ENCODE peak calls at places on chromosomes 13 and 19, in five cellular contexts. Q is A549, S is SK-N-SH, X is GM12878, N is K562. B is an unnamed sample.

GRCh38 chr13:95035311-95036109 is 265.7 kb downstream of the ABCC4 start:
- DNase-seq in Q (no peak), S (no peak), X (no peak), N (no peak), B (no peak)

GRCh38 chr13:75803982-75804381 is 167.9 kb downstream of the LMO7 start:
- DNase-seq in Q (no peak), S (no peak), X (no peak), N (no peak), B (no peak)

GRCh38 chr13:41428155-41428554 is 29.2 kb upstream of the RGCC start:
- DNase-seq in Q (no peak), S (peak), X (no peak), N (no peak), B (no peak)

GRCh38 chr13:112967666-112968379 is 1.2 kb upstream of the MCF2L start:
- DNase-seq in Q (no peak), S (no peak), X (no peak), N (no peak), B (no peak)

GRCh38 chr19:38293281-38293680 is 10.8 kb upstream of the C19orf33 start:
- DNase-seq in Q (no peak), S (no peak), X (no peak), N (no peak), B (no peak)

GRCh38 chr13:31675521-31675953 is 63.8 kb upstream of the RXFP2 start:
- DNase-seq in Q (no peak), S (peak), X (no peak), N (no peak), B (no peak)

GRCh38 chr19:2603320-2603719 is 99.2 kb downstream of the GNG7 start:
- DNase-seq in Q (no peak), S (no peak), X (no peak), N (no peak), B (no peak)

GRCh38 chr19:40410030-40410389 is 3.2 kb downstream of the PRX start:
- DNase-seq in Q (no peak), S (no peak), X (no peak), N (no peak), B (no peak)

GRCh38 chr13:39951301-39951700 is 295.8 kb downstream of the COG6 start:
- DNase-seq in Q (no peak), S (no peak), X (no peak), N (no peak), B (no peak)

GRCh38 chr13:98438246-98439135 is 138.4 kb downstream of the STK24 start:
- DNase-seq in Q (no peak), S (no peak), X (no peak), N (no peak), B (no peak)

GRCh38 chr19:7540761-7541480 is 5.4 kb downstream of the PNPLA6 start:
- DNase-seq in Q (peak), S (peak), X (no peak), N (peak), B (peak)

GRCh38 chr13:64239372-64239771 is 2823.7 kb upstream of the PCDH20 start:
- DNase-seq in Q (no peak), S (no peak), X (no peak), N (no peak), B (peak)

GRCh38 chr19:843836-844299 is 3.1 kb downstream of the PRTN3 start:
- DNase-seq in Q (no peak), S (no peak), X (no peak), N (no peak), B (no peak)

GRCh38 chr19:40059624-40060023 is 3.6 kb upstream of the ZNF780B start:
- DNase-seq in Q (no peak), S (no peak), X (no peak), N (no peak), B (no peak)

GRCh38 chr19:1324792-1325567 is 39.3 kb downstream of the EFNA2 start:
- DNase-seq in Q (peak), S (peak), X (no peak), N (peak), B (peak)

GRCh38 chr19:48635966-48636858 is 967 bp downstream of the DBP start:
- DNase-seq in Q (no peak), S (no peak), X (no peak), N (no peak), B (no peak)
- TF ChIP-seq RCOR1 in Q (no peak), S (no peak), X (no peak), N (no peak), B (no peak)

GRCh38 chr13:48334534-48335127 is 31.1 kb downstream of the RB1 start:
- DNase-seq in Q (peak), S (peak), X (peak), N (peak), B (peak)
- TF ChIP-seq RCOR1 in Q (no peak), S (no peak), X (no peak), N (no peak), B (no peak)

GRCh38 chr19:42216653-42217521 is 590 bp downstream of the DEDD2 start:
- DNase-seq in Q (no peak), S (peak), X (no peak), N (peak), B (peak)
- TF ChIP-seq RCOR1 in Q (no peak), S (no peak), X (no peak), N (no peak), B (no peak)

GRCh38 chr19:28711401-28711800 is 501.6 kb downstream of the UQCRFS1 start:
- DNase-seq in Q (no peak), S (no peak), X (no peak), N (no peak), B (no peak)

GRCh38 chr19:28705008-28705407 is 507.9 kb downstream of the UQCRFS1 start:
- DNase-seq in Q (peak), S (no peak), X (no peak), N (peak), B (peak)

GRCh38 chr19:28710278-28710677 is 502.7 kb downstream of the UQCRFS1 start:
- DNase-seq in Q (peak), S (peak), X (peak), N (peak), B (peak)

GRCh38 chr19:28703400-28703956 is 509.5 kb downstream of the UQCRFS1 start:
- DNase-seq in Q (no peak), S (no peak), X (no peak), N (no peak), B (no peak)

DNA sequence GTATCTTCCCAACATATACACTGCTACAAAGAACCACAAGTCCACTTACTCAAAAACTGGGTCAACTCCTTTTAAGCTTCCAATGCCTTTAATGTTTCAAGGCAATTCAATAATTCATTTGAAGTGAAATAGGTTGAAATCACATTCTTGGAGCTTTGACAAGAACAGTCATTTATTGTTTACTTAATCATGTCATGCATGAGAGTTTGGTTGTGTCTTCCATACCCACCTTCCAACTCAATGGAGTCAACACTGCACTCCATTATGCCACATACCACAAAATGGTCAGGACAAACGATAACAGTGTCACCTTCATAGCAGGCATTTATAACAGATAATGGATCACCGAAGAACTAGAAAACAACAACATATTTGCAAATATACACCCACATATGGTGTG is 506.3 kb downstream of the UQCRFS1 start:
- DNase-seq in Q (no peak), S (no peak), X (no peak), N (no peak), B (no peak)
- TF ChIP-seq RCOR1 in Q (no peak), S (no peak), X (no peak), N (no peak), B (no peak)

GRCh38 chr19:45186509-45187334 is 8.1 kb downstream of the BLOC1S3 start:
- DNase-seq in Q (peak), S (no peak), X (no peak), N (no peak), B (peak)
- TF ChIP-seq RCOR1 in Q (no peak), S (no peak), X (no peak), N (no peak), B (no peak)

GRCh38 chr19:29477831-29478577 is 47.8 kb upstream of the VSTM2B start:
- DNase-seq in Q (no peak), S (no peak), X (no peak), N (no peak), B (no peak)
- TF ChIP-seq RCOR1 in Q (no peak), S (no peak), X (no peak), N (no peak), B (no peak)